ENCODE peak calls at places on chromosomes 13 and 19, in nine cellular contexts. F is IMR-90, I is breast epithelium, L is tibial nerve, J is suprapubic skin, U is H1, G is body of pancreas, S is uterus, E is adrenal gland. Q is an unnamed sample.

GRCh38 chr19:12202250-12202649 is 39.4 kb downstream of the ZNF136 start:
- DNase-seq in F (no peak), I (peak; percentile 60), L (no peak), J (no peak), U (peak; percentile 27), G (peak; percentile 25), S (no peak), E (no peak), Q (peak; percentile 16)

GRCh38 chr19:43789029-43789428 is 8.3 kb upstream of the KCNN4 start:
- DNase-seq in F (peak; percentile 56), I (no peak), L (no peak), J (no peak), U (no peak), G (no peak), S (no peak), E (no peak), Q (peak; percentile 56)

GRCh38 chr13:67635754-67636153 is 405.6 kb upstream of the PCDH9 start:
- DNase-seq in F (peak; percentile 4), I (no peak), L (no peak), J (no peak), U (no peak), G (no peak), S (no peak), E (no peak), Q (no peak)

GRCh38 chr19:6362351-6362801 is 1.0 kb downstream of the CLPP start:
- DNase-seq in F (no peak), I (no peak), L (no peak), J (no peak), U (no peak), G (no peak), S (no peak), E (no peak), Q (no peak)

GRCh38 chr13:111095031-111095840 is 19.9 kb upstream of the ARHGEF7 start:
- DNase-seq in F (no peak), I (no peak), L (no peak), J (no peak), U (no peak), G (no peak), S (no peak), E (no peak), Q (no peak)

GRCh38 chr13:36242761-36243160 is 28.4 kb upstream of the SOHLH2 start:
- DNase-seq in F (no peak), I (no peak), L (no peak), J (no peak), U (no peak), G (no peak), S (no peak), E (no peak), Q (no peak)

GRCh38 chr13:37448072-37448471 is 150.5 kb downstream of the POSTN start:
- DNase-seq in F (peak; percentile 56), I (no peak), L (no peak), J (no peak), U (no peak), G (no peak), S (no peak), E (no peak), Q (no peak)

GRCh38 chr13:106376411-106377112 is 158.9 kb downstream of the EFNB2 start:
- DNase-seq in F (peak; percentile 95), I (no peak), L (no peak), J (no peak), U (no peak), G (no peak), S (peak; percentile 36), E (no peak), Q (no peak)

GRCh38 chr13:34926513-34926912 is 15.6 kb upstream of the NBEA start:
- DNase-seq in F (peak; percentile 47), I (no peak), L (no peak), J (no peak), U (no peak), G (no peak), S (no peak), E (no peak), Q (no peak)

GRCh38 chr19:34985249-34986022 is 14.7 kb upstream of the GRAMD1A start:
- DNase-seq in F (peak; percentile 24), I (peak; percentile 58), L (no peak), J (peak; percentile 76), U (no peak), G (peak; percentile 85), S (peak; percentile 58), E (peak; percentile 71), Q (no peak)

GRCh38 chr13:32828711-32829110 is 187.5 kb upstream of the KL start:
- DNase-seq in F (no peak), I (no peak), L (no peak), J (no peak), U (no peak), G (no peak), S (no peak), E (no peak), Q (no peak)

GRCh38 chr13:73938375-73939070 is 195.7 kb downstream of the KLF12 start:
- DNase-seq in F (peak; percentile 94), I (no peak), L (no peak), J (no peak), U (no peak), G (no peak), S (no peak), E (no peak), Q (no peak)

GRCh38 chr13:79295906-79296564 is 110.0 kb downstream of the RBM26 start:
- DNase-seq in F (peak; percentile 11), I (no peak), L (no peak), J (no peak), U (no peak), G (no peak), S (no peak), E (no peak), Q (no peak)

GRCh38 chr13:26476111-26476743 is 81.3 kb upstream of the WASF3 start:
- DNase-seq in F (peak; percentile 50), I (no peak), L (peak; percentile 18), J (no peak), U (peak; percentile 47), G (no peak), S (no peak), E (no peak), Q (no peak)

GRCh38 chr13:95156208-95156607 is 145.0 kb downstream of the ABCC4 start:
- DNase-seq in F (peak; percentile 17), I (no peak), L (no peak), J (no peak), U (no peak), G (no peak), S (no peak), E (no peak), Q (no peak)

GRCh38 chr19:35545855-35546381 is 492 bp downstream of the TMEM147 start:
- DNase-seq in F (no peak), I (no peak), L (no peak), J (no peak), U (no peak), G (peak; percentile 32), S (no peak), E (peak; percentile 40), Q (peak; percentile 54)

GRCh38 chr13:73340069-73340468 is 281.3 kb downstream of the KLF5 start:
- DNase-seq in F (no peak), I (no peak), L (no peak), J (no peak), U (no peak), G (no peak), S (no peak), E (no peak), Q (no peak)

GRCh38 chr13:113904411-113904810 is 40.5 kb upstream of the GAS6 start:
- DNase-seq in F (peak; percentile 43), I (peak; percentile 42), L (peak; percentile 48), J (no peak), U (no peak), G (peak; percentile 53), S (peak; percentile 68), E (peak; percentile 41), Q (peak; percentile 36)

GRCh38 chr13:18943273-18943672 is 238.4 kb downstream of the TUBA3C start:
- DNase-seq in F (no peak), I (no peak), L (no peak), J (no peak), U (no peak), G (no peak), S (no peak), E (no peak), Q (no peak)

GRCh38 chr13:101019126-101019525 is 344.5 kb upstream of the TMTC4 start:
- DNase-seq in F (no peak), I (no peak), L (no peak), J (no peak), U (no peak), G (no peak), S (no peak), E (no peak), Q (no peak)

GRCh38 chr19:56577719-56578602 is 10.7 kb downstream of the ZNF470 start:
- DNase-seq in F (no peak), I (no peak), L (no peak), J (no peak), U (no peak), G (no peak), S (no peak), E (no peak), Q (no peak)

GRCh38 chr19:51926784-51927741 is at the start of gene ZNF613:
- DNase-seq in F (peak; percentile 94), I (peak; percentile 76), L (peak; percentile 83), J (peak; percentile 85), U (peak; percentile 80), G (peak; percentile 92), S (peak; percentile 88), E (peak; percentile 93), Q (peak; percentile 90)
- TF ChIP-seq POLR2A in F (no peak), I (no peak), L (no peak), J (no peak), U (peak; percentile 40), G (no peak), S (no peak), E (no peak), Q (no peak)

GRCh38 chr13:88417801-88418200 is 746.6 kb downstream of the SLITRK5 start:
- DNase-seq in F (no peak), I (no peak), L (no peak), J (no peak), U (no peak), G (no peak), S (no peak), E (no peak), Q (no peak)
- TF ChIP-seq POLR2A in F (no peak), I (no peak), L (no peak), J (no peak), U (no peak), G (no peak), S (no peak), E (no peak), Q (no peak)

DNA sequence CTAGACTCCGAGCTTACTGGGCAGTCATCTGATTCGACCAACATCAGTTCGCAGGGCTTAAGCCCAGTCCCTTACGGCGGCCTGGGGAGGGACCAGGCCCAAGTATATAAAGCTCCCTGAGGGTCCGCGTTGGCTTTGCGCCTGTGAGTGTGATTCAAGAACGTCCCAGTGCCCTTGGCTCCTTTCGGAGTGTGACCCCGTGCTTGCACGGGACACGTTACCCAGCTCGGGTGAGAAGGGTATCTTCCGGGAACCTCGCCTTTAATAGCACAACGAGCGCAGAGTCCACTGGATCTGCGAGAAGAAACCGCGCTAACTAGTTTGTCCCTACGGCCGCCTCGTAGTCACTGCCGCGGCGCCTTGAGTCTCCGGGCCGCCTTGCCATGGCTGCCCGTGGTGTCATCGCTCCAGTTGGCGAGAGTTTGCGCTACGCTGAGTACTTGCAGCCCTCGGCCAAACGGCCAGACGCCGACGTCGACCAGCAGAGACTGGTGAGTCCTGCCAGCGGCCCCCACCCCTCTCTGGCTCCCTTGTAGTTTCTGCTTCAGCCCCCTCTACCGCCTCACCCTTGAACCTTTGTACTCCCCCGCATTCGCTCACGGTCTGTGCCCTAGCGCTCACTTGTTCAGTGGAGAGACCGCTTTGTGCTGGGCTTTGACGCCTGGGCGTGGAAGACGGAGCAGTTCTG is at the start of gene DNAJC15:
- DNase-seq in F (peak; percentile 83), I (peak; percentile 66), L (peak; percentile 88), J (peak; percentile 89), U (peak; percentile 56), G (peak; percentile 75), S (peak; percentile 62), E (peak; percentile 85), Q (peak; percentile 72)
- TF ChIP-seq POLR2A in F (peak; percentile 44), I (peak; percentile 11), L (peak; percentile 20), J (no peak), U (peak; percentile 81), G (peak; percentile 35), S (no peak), E (no peak), Q (peak; percentile 82)

GRCh38 chr13:45335397-45336024 is 5.5 kb downstream of the TPT1 start:
- DNase-seq in F (no peak), I (no peak), L (no peak), J (no peak), U (no peak), G (no peak), S (no peak), E (no peak), Q (no peak)
- TF ChIP-seq POLR2A in F (peak; percentile 64), I (no peak), L (no peak), J (no peak), U (peak; percentile 66), G (no peak), S (no peak), E (no peak), Q (no peak)